ENCODE peak calls at places on chromosomes 1 and 21, in eight cellular contexts. D is ovary, V is right lobe of liver, M is uterus, S is stomach, H is heart left ventricle, O is endothelial cell of umbilical vein, G is tibial nerve. L is an unnamed sample.

GRCh38 chr1:92996131-92996463 is 34.8 kb upstream of the DIPK1A start:
- DNase-seq in D (no peak), V (no peak), M (no peak), S (no peak), H (no peak), O (no peak), G (no peak), L (no peak)

GRCh38 chr1:29121951-29122661 is 1.6 kb downstream of the TMEM200B start:
- DNase-seq in D (peak), V (no peak), M (peak), S (no peak), H (peak), O (peak), G (no peak), L (peak)

GRCh38 chr1:203517426-203517974 is 23.5 kb downstream of the OPTC start:
- DNase-seq in D (no peak), V (no peak), M (no peak), S (no peak), H (no peak), O (no peak), G (no peak), L (no peak)

GRCh38 chr1:19209439-19209989 is 552 bp downstream of the UBR4 start:
- DNase-seq in D (no peak), V (no peak), M (no peak), S (peak), H (peak), O (peak), G (peak), L (peak)

GRCh38 chr1:36269408-36269838 is 36.7 kb upstream of the SH3D21 start:
- DNase-seq in D (no peak), V (peak), M (no peak), S (peak), H (no peak), O (no peak), G (no peak), L (no peak)

GRCh38 chr1:27676410-27676809 is 4.4 kb upstream of the IFI6 start:
- DNase-seq in D (no peak), V (no peak), M (no peak), S (no peak), H (no peak), O (no peak), G (no peak), L (no peak)

GRCh38 chr1:47755368-47755990 is 241.7 kb downstream of the TRABD2B start:
- DNase-seq in D (no peak), V (no peak), M (no peak), S (peak), H (no peak), O (no peak), G (no peak), L (no peak)

GRCh38 chr1:115975569-115976061 is 698 bp upstream of the SLC22A15 start:
- DNase-seq in D (no peak), V (no peak), M (no peak), S (no peak), H (no peak), O (no peak), G (no peak), L (no peak)

GRCh38 chr1:47507921-47508894 is 70.4 kb downstream of the FOXD2 start:
- DNase-seq in D (no peak), V (peak), M (peak), S (peak), H (peak), O (no peak), G (no peak), L (peak)

GRCh38 chr1:95369985-95370670 is 136.1 kb downstream of the RWDD3 start:
- DNase-seq in D (no peak), V (no peak), M (no peak), S (no peak), H (no peak), O (no peak), G (no peak), L (no peak)

GRCh38 chr1:224172229-224172628 is 10.8 kb upstream of the DEGS1 start:
- DNase-seq in D (no peak), V (no peak), M (no peak), S (no peak), H (no peak), O (no peak), G (no peak), L (no peak)

GRCh38 chr1:181033128-181033798 is 520 bp upstream of the MR1 start:
- DNase-seq in D (peak), V (peak), M (no peak), S (no peak), H (peak), O (no peak), G (peak), L (peak)

GRCh38 chr1:233166896-233167295 is 128.6 kb downstream of the PCNX2 start:
- DNase-seq in D (no peak), V (no peak), M (no peak), S (no peak), H (no peak), O (no peak), G (no peak), L (no peak)

GRCh38 chr1:204074274-204075115 is 1.6 kb downstream of the SOX13 start:
- DNase-seq in D (peak), V (peak), M (peak), S (peak), H (peak), O (peak), G (no peak), L (peak)

GRCh38 chr1:46211051-46211450 is 7.9 kb downstream of the LURAP1 start:
- DNase-seq in D (no peak), V (no peak), M (no peak), S (no peak), H (no peak), O (peak), G (no peak), L (no peak)

GRCh38 chr1:226530591-226530990 is 18.0 kb upstream of the STUM start:
- DNase-seq in D (no peak), V (no peak), M (no peak), S (no peak), H (no peak), O (no peak), G (no peak), L (no peak)

GRCh38 chr1:223815865-223816264 is 29.9 kb downstream of the TP53BP2 start:
- DNase-seq in D (no peak), V (no peak), M (no peak), S (no peak), H (no peak), O (no peak), G (no peak), L (no peak)

GRCh38 chr21:44407493-44407892 is 47.8 kb upstream of the LRRC3 start:
- DNase-seq in D (no peak), V (no peak), M (no peak), S (no peak), H (no peak), O (no peak), G (no peak), L (no peak)

GRCh38 chr1:10714337-10715114 is 81.9 kb downstream of the CASZ1 start:
- DNase-seq in D (no peak), V (no peak), M (no peak), S (peak), H (peak), O (no peak), G (no peak), L (no peak)

GRCh38 chr21:46229133-46229922 is 754 bp upstream of the LSS start:
- DNase-seq in D (peak), V (no peak), M (peak), S (no peak), H (no peak), O (peak), G (no peak), L (no peak)

GRCh38 chr1:76075877-76076276 is 1.3 kb downstream of the ST6GALNAC3 start:
- DNase-seq in D (no peak), V (no peak), M (no peak), S (no peak), H (no peak), O (peak), G (no peak), L (no peak)

GRCh38 chr1:214464303-214465287 is 86.8 kb downstream of the PTPN14 start:
- DNase-seq in D (no peak), V (no peak), M (no peak), S (no peak), H (peak), O (no peak), G (no peak), L (no peak)

GRCh38 chr1:193421487-193421886 is 235.1 kb upstream of the B3GALT2 start:
- DNase-seq in D (no peak), V (no peak), M (no peak), S (no peak), H (no peak), O (no peak), G (no peak), L (no peak)

GRCh38 chr1:16352842-16353535 is 709 bp upstream of the FBXO42 start:
- DNase-seq in D (no peak), V (no peak), M (no peak), S (peak), H (no peak), O (no peak), G (no peak), L (no peak)

GRCh38 chr1:226736908-226737818 is 1.9 kb downstream of the ITPKB start:
- DNase-seq in D (peak), V (no peak), M (peak), S (peak), H (peak), O (peak), G (no peak), L (no peak)

GRCh38 chr1:185645201-185645640 is 89.0 kb upstream of the HMCN1 start:
- DNase-seq in D (no peak), V (no peak), M (no peak), S (no peak), H (no peak), O (no peak), G (no peak), L (no peak)

GRCh38 chr1:15137807-15138206 is 15.7 kb upstream of the TMEM51 start:
- DNase-seq in D (no peak), V (no peak), M (no peak), S (no peak), H (no peak), O (no peak), G (no peak), L (peak)

GRCh38 chr1:89812992-89813391 is 7.8 kb upstream of the LRRC8D start:
- DNase-seq in D (no peak), V (no peak), M (peak), S (no peak), H (no peak), O (no peak), G (no peak), L (no peak)

GRCh38 chr1:178055779-178056471 is 38.0 kb upstream of the RASAL2 start:
- DNase-seq in D (no peak), V (peak), M (no peak), S (peak), H (peak), O (no peak), G (no peak), L (peak)

GRCh38 chr1:224432672-224433040 is 1.9 kb downstream of the WDR26 start:
- DNase-seq in D (no peak), V (no peak), M (no peak), S (no peak), H (no peak), O (peak), G (no peak), L (no peak)

DNA sequence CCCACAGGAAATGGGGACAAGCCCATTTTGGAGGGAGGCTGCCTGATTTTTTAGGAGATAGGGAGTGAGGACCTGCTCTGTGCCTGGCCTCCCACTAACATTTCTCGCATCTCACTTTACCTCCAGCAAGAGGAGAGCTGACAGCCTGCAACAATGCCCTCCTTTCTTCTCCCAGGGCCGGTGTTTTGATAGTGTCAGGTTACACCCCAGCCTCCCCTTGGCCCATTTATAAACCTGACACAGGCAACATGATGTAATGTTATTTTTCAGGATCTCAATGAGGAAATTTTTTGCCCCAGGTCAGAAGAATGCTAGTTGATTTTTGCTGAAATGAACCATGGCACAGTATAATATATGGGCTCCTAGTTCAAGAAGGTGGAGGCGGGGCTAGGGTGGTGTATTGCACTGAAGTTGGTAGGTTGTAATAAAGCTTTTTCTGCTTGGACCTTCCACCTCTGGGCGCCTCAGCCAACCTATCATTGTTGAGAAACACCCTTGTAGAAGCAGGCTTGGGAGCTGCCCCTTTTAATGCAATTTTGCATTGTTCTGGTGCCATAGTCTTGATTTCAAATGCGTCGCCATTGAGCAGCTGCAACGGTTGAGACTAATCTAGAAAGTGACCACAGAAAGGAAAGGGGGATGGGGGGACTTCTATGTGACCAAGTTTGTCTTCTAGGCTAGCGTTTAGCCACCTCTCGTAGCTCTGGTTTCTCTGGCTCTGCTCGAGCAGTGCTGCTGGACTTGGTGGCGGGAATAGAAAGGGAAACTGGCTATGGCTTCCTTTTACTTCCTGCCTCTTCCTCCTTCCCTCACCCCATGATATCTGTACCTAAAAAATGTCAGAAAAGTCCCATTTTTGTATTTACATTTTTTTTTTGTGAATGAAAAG is 53.0 kb downstream of the PBX1 start:
- DNase-seq in D (no peak), V (no peak), M (no peak), S (peak), H (no peak), O (peak), G (no peak), L (peak)
- H3K27ac ChIP-seq in D (no peak), V (no peak), M (peak), S (peak), H (peak), O (no peak), G (no peak), L (peak)

GRCh38 chr1:153400244-153400643 is 9.4 kb upstream of the S100A8 start:
- DNase-seq in D (no peak), V (no peak), M (no peak), S (no peak), H (no peak), O (no peak), G (no peak), L (no peak)
- TF ChIP-seq CTCF in D (no peak), V (no peak), M (no peak), S (no peak), H (no peak), O (no peak), G (no peak), L (no peak)

GRCh38 chr1:25544243-25544764 is 898 bp downstream of the LDLRAP1 start:
- DNase-seq in D (peak), V (no peak), M (no peak), S (peak), H (no peak), O (no peak), G (no peak), L (no peak)

GRCh38 chr1:25543106-25543424 is 341 bp upstream of the LDLRAP1 start:
- DNase-seq in D (no peak), V (no peak), M (no peak), S (no peak), H (no peak), O (no peak), G (no peak), L (no peak)

GRCh38 chr1:25544819-25545218 is 1.4 kb downstream of the LDLRAP1 start:
- DNase-seq in D (no peak), V (no peak), M (no peak), S (peak), H (peak), O (no peak), G (no peak), L (peak)

GRCh38 chr1:25541889-25542658 is 1.3 kb upstream of the LDLRAP1 start:
- DNase-seq in D (no peak), V (no peak), M (no peak), S (no peak), H (no peak), O (no peak), G (no peak), L (no peak)

GRCh38 chr1:25543425-25544242 is at the start of gene LDLRAP1:
- DNase-seq in D (peak), V (peak), M (peak), S (peak), H (peak), O (peak), G (peak), L (peak)
- TF ChIP-seq POLR2A in D (peak), V (peak), M (peak), S (no peak), H (peak), O (peak), G (peak), L (peak)

DNA sequence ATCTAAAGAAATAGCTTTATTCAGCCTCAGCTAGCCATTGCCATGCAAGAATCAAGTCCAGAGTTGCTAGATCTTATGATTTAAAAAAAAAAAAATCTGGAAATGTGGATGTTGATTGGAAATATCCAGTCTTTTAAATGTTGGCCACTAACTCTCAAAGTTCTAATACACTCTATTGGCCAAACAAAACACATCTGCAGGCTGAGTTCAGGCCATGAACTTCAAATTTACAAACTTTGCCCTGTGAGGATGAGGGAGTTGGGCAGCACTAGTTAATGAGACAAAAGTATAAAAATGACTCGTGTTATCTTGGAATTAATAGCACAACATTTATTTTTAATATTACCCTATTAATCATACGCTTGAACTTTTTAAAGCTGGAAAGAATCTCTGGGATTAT is 432.3 kb downstream of the PLPP3 start:
- DNase-seq in D (no peak), V (no peak), M (no peak), S (no peak), H (no peak), O (no peak), G (no peak), L (no peak)
- H3K27ac ChIP-seq in D (no peak), V (no peak), M (peak), S (peak), H (no peak), O (no peak), G (no peak), L (no peak)